ENCODE peak calls at places on chromosome 10, in four cellular contexts. M, I, D and O are unnamed samples.
A peak's percentile ranks its signal among the peaks of the same experiment; 100 is the strongest.

GRCh38 chr10:35387768-35388167 is 51.5 kb downstream of the CCNY start:
- DNase-seq in D (no peak), M (peak; percentile 30), I (no peak), O (no peak)

GRCh38 chr10:91864744-91865143 is 44.5 kb downstream of the FGFBP3 start:
- DNase-seq in M (no peak), D (no peak), I (no peak), O (no peak)

GRCh38 chr10:23793577-23793976 is 354.7 kb downstream of the OTUD1 start:
- DNase-seq in D (no peak), M (no peak), I (peak; percentile 10), O (no peak)

GRCh38 chr10:6713716-6714115 is 133.6 kb upstream of the PRKCQ start:
- DNase-seq in M (no peak), D (no peak), I (peak; percentile 41), O (no peak)

GRCh38 chr10:2914741-2915140 is 152.6 kb upstream of the PFKP start:
- DNase-seq in M (no peak), D (no peak), I (no peak), O (no peak)

GRCh38 chr10:6920072-6921019 is 340.3 kb upstream of the PRKCQ start:
- DNase-seq in D (peak; percentile 72), I (peak; percentile 83), M (peak; percentile 65), O (no peak)

GRCh38 chr10:46217749-46218453 is 68.9 kb upstream of the ANTXRL start:
- DNase-seq in M (no peak), D (no peak), I (no peak), O (no peak)

GRCh38 chr10:34666008-34666700 is 148.9 kb downstream of the PARD3 start:
- DNase-seq in M (peak; percentile 60), D (peak; percentile 73), I (peak; percentile 59), O (peak; percentile 82)

GRCh38 chr10:49092477-49092876 is 22.8 kb downstream of the VSTM4 start:
- DNase-seq in D (no peak), M (no peak), I (no peak), O (no peak)

GRCh38 chr10:43816351-43817321 is 168.0 kb upstream of the ZNF32 start:
- DNase-seq in M (peak; percentile 47), D (no peak), I (peak; percentile 49), O (no peak)

GRCh38 chr10:113530476-113530875 is 22.4 kb upstream of the HABP2 start:
- DNase-seq in D (no peak), M (no peak), I (no peak), O (no peak)

GRCh38 chr10:75097666-75098285 is 13.7 kb upstream of the SAMD8 start:
- DNase-seq in I (peak; percentile 48), D (no peak), M (no peak), O (no peak)

GRCh38 chr10:79058899-79059771 is 9.6 kb upstream of the ZMIZ1 start:
- DNase-seq in M (peak; percentile 74), I (peak; percentile 61), D (no peak), O (no peak)